ENCODE peak calls at places on chromosome 16, in nine cellular contexts. One of them, this sample, is unnamed.

GRCh38 chr16:82773018-82773417 is 146.2 kb downstream of the CDH13 start:
- DNase-seq in lower leg skin: no peak
- DNase-seq in RWPE1: no peak
- DNase-seq in fibroblast of lung: no peak
- DNase-seq in tibial nerve: no peak
- DNase-seq in endothelial cell: no peak
- DNase-seq in AG09309: no peak
- DNase-seq in transverse colon: no peak
- DNase-seq in fibroblast of pulmonary artery: no peak
- DNase-seq in this sample: no peak

GRCh38 chr16:75138233-75138632 is 10.1 kb upstream of the ZFP1 start:
- DNase-seq in lower leg skin: no peak
- DNase-seq in AG09309: no peak
- DNase-seq in RWPE1: no peak
- DNase-seq in fibroblast of pulmonary artery: no peak
- DNase-seq in transverse colon: no peak
- DNase-seq in endothelial cell: no peak
- DNase-seq in fibroblast of lung: no peak
- DNase-seq in tibial nerve: no peak
- DNase-seq in this sample: peak

GRCh38 chr16:55668337-55669281 is 12.8 kb downstream of the SLC6A2 start:
- DNase-seq in lower leg skin: no peak
- DNase-seq in endothelial cell: peak
- DNase-seq in AG09309: no peak
- DNase-seq in transverse colon: no peak
- DNase-seq in fibroblast of lung: no peak
- DNase-seq in tibial nerve: no peak
- DNase-seq in fibroblast of pulmonary artery: peak
- DNase-seq in RWPE1: peak
- DNase-seq in this sample: no peak

GRCh38 chr16:89506113-89506504 is 2.1 kb upstream of the SPG7 start:
- DNase-seq in AG09309: no peak
- DNase-seq in endothelial cell: no peak
- DNase-seq in tibial nerve: no peak
- DNase-seq in fibroblast of lung: peak
- DNase-seq in RWPE1: no peak
- DNase-seq in transverse colon: no peak
- DNase-seq in lower leg skin: no peak
- DNase-seq in fibroblast of pulmonary artery: peak
- DNase-seq in this sample: peak

GRCh38 chr16:69709456-69710084 is 16.8 kb downstream of the NQO1 start:
- DNase-seq in fibroblast of pulmonary artery: peak
- DNase-seq in RWPE1: peak
- DNase-seq in AG09309: no peak
- DNase-seq in fibroblast of lung: peak
- DNase-seq in tibial nerve: peak
- DNase-seq in transverse colon: no peak
- DNase-seq in lower leg skin: peak
- DNase-seq in endothelial cell: no peak
- DNase-seq in this sample: peak

GRCh38 chr16:88368994-88369393 is 13.8 kb upstream of the ZNF469 start:
- DNase-seq in fibroblast of pulmonary artery: no peak
- DNase-seq in lower leg skin: no peak
- DNase-seq in AG09309: no peak
- DNase-seq in tibial nerve: no peak
- DNase-seq in endothelial cell: no peak
- DNase-seq in fibroblast of lung: no peak
- DNase-seq in RWPE1: no peak
- DNase-seq in transverse colon: no peak
- DNase-seq in this sample: no peak

GRCh38 chr16:11004351-11004750 is 60.0 kb downstream of the CLEC16A start:
- DNase-seq in fibroblast of pulmonary artery: peak
- DNase-seq in lower leg skin: no peak
- DNase-seq in fibroblast of lung: no peak
- DNase-seq in RWPE1: no peak
- DNase-seq in AG09309: no peak
- DNase-seq in tibial nerve: no peak
- DNase-seq in transverse colon: no peak
- DNase-seq in endothelial cell: no peak
- DNase-seq in this sample: no peak

GRCh38 chr16:78628526-78628925 is 529.1 kb downstream of the WWOX start:
- DNase-seq in fibroblast of pulmonary artery: no peak
- DNase-seq in fibroblast of lung: peak
- DNase-seq in AG09309: no peak
- DNase-seq in endothelial cell: no peak
- DNase-seq in transverse colon: no peak
- DNase-seq in lower leg skin: no peak
- DNase-seq in tibial nerve: no peak
- DNase-seq in RWPE1: no peak
- DNase-seq in this sample: no peak

GRCh38 chr16:3007957-3008748 is 4.6 kb upstream of the CLDN9 start:
- DNase-seq in endothelial cell: no peak
- DNase-seq in lower leg skin: no peak
- DNase-seq in fibroblast of lung: no peak
- DNase-seq in fibroblast of pulmonary artery: no peak
- DNase-seq in AG09309: no peak
- DNase-seq in transverse colon: no peak
- DNase-seq in RWPE1: no peak
- DNase-seq in tibial nerve: no peak
- DNase-seq in this sample: peak

GRCh38 chr16:71250461-71251232 is 20.1 kb upstream of the HYDIN start:
- DNase-seq in AG09309: no peak
- DNase-seq in fibroblast of pulmonary artery: peak
- DNase-seq in transverse colon: no peak
- DNase-seq in fibroblast of lung: peak
- DNase-seq in endothelial cell: no peak
- DNase-seq in RWPE1: peak
- DNase-seq in tibial nerve: no peak
- DNase-seq in lower leg skin: no peak
- DNase-seq in this sample: no peak

GRCh38 chr16:34050787-34051320 is 591.4 kb downstream of the TP53TG3F start:
- DNase-seq in tibial nerve: no peak
- DNase-seq in fibroblast of pulmonary artery: no peak
- DNase-seq in AG09309: no peak
- DNase-seq in lower leg skin: no peak
- DNase-seq in RWPE1: no peak
- DNase-seq in fibroblast of lung: no peak
- DNase-seq in transverse colon: no peak
- DNase-seq in endothelial cell: no peak
- DNase-seq in this sample: no peak

GRCh38 chr16:47141773-47142468 is 1.8 kb downstream of the NETO2 start:
- DNase-seq in lower leg skin: peak
- DNase-seq in fibroblast of lung: peak
- DNase-seq in endothelial cell: peak
- DNase-seq in transverse colon: peak
- DNase-seq in RWPE1: peak
- DNase-seq in tibial nerve: peak
- DNase-seq in fibroblast of pulmonary artery: peak
- DNase-seq in AG09309: peak
- DNase-seq in this sample: peak

GRCh38 chr16:47142469-47143328 is 1.0 kb downstream of the NETO2 start:
- DNase-seq in RWPE1: peak
- DNase-seq in AG09309: no peak
- DNase-seq in fibroblast of lung: peak
- DNase-seq in transverse colon: peak
- DNase-seq in fibroblast of pulmonary artery: peak
- DNase-seq in tibial nerve: no peak
- DNase-seq in endothelial cell: no peak
- DNase-seq in lower leg skin: no peak
- DNase-seq in this sample: peak

GRCh38 chr16:47144559-47144877 is 773 bp upstream of the NETO2 start:
- DNase-seq in lower leg skin: no peak
- DNase-seq in transverse colon: no peak
- DNase-seq in tibial nerve: no peak
- DNase-seq in endothelial cell: no peak
- DNase-seq in fibroblast of pulmonary artery: no peak
- DNase-seq in fibroblast of lung: no peak
- DNase-seq in AG09309: no peak
- DNase-seq in RWPE1: no peak
- DNase-seq in this sample: no peak

GRCh38 chr16:47143677-47144558 is at the start of gene NETO2:
- DNase-seq in fibroblast of lung: peak
- DNase-seq in lower leg skin: no peak
- DNase-seq in endothelial cell: peak
- DNase-seq in AG09309: no peak
- DNase-seq in tibial nerve: no peak
- DNase-seq in fibroblast of pulmonary artery: peak
- DNase-seq in transverse colon: peak
- DNase-seq in RWPE1: peak
- DNase-seq in this sample: peak

DNA sequence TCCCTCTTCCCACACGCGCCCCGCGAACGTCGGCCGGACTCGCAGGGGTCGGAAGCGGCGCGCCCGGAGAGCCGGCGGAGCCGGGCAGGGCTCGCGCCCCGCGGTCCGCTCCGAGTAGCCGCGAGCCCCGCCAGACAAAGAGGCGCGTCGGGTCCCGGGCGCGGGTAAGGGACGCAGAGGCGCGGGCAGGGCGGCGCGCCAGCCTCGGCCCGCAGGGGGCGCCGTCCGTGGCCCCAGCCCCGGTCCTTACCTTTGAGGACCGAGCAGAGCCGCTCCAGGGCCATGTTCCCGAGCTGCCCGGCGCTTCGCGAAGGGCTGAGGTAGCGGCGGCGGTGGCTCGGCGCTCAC is 442 bp downstream of the NETO2 start:
- DNase-seq in tibial nerve: no peak
- DNase-seq in transverse colon: peak
- DNase-seq in fibroblast of pulmonary artery: peak
- DNase-seq in fibroblast of lung: peak
- DNase-seq in endothelial cell: peak
- DNase-seq in AG09309: no peak
- DNase-seq in lower leg skin: no peak
- DNase-seq in RWPE1: peak
- DNase-seq in this sample: peak
- TF ChIP-seq CTCF in tibial nerve: peak
- TF ChIP-seq CTCF in transverse colon: peak
- TF ChIP-seq CTCF in fibroblast of pulmonary artery: peak
- TF ChIP-seq CTCF in fibroblast of lung: peak
- TF ChIP-seq CTCF in endothelial cell: peak
- TF ChIP-seq CTCF in AG09309: peak
- TF ChIP-seq CTCF in lower leg skin: no peak
- TF ChIP-seq CTCF in RWPE1: peak
- TF ChIP-seq CTCF in this sample: peak

DNA sequence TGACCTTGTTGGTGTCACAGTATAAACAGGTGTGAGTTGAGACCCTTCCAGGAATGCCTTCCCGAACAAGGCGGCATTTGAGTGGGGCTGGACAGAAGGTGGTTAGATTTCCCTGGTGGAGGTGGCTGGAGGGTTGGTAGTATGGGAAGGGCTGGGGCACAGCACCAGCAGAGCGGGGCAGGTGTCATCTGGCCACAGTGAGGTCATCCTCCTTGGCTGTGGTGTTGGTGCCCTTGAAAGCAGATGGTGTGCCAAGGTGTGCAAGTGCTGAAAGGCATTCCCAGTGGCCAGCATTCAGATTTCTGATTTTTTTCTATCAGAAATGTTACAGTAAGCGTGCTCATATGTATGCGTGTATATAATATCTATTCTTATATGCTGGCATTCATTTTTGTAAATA is 126.6 kb downstream of the LAT start:
- DNase-seq in AG09309: no peak
- DNase-seq in fibroblast of pulmonary artery: no peak
- DNase-seq in RWPE1: no peak
- DNase-seq in transverse colon: no peak
- DNase-seq in fibroblast of lung: no peak
- DNase-seq in endothelial cell: no peak
- DNase-seq in lower leg skin: no peak
- DNase-seq in tibial nerve: no peak
- DNase-seq in this sample: no peak
- TF ChIP-seq CTCF in AG09309: no peak
- TF ChIP-seq CTCF in fibroblast of pulmonary artery: no peak
- TF ChIP-seq CTCF in RWPE1: no peak
- TF ChIP-seq CTCF in transverse colon: no peak
- TF ChIP-seq CTCF in fibroblast of lung: no peak
- TF ChIP-seq CTCF in endothelial cell: no peak
- TF ChIP-seq CTCF in lower leg skin: no peak
- TF ChIP-seq CTCF in tibial nerve: no peak
- TF ChIP-seq CTCF in this sample: no peak

DNA sequence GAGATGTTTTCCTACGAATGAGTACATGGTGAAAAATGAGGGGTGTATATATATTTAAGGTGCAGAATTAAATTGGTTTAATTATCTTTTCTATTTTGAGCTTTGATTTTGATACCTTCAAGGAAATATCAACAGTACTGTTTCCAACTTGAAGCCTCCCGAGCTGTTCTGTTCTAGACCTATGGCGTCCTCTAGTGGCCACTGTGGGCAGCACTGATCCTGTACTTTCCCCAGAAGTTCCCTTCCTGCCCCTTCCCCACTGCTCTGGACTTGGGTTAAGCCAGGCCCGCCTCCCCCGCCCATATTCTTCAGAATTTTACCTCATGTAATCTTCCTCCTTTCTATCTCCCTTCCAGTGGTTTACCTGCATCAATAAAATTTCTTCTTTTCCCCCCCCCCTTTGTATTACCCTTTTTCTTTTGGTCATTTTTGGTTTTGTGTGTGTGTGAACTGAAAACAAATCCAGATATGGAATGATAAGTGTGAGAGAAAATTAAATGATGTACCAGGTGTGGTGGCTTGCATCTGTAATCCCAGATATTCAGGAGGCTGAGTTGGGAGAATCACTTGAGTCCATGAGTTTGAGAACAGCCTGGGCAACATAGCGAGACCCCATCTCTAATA is 1643.5 kb downstream of the TP53TG3F start:
- DNase-seq in tibial nerve: no peak
- DNase-seq in fibroblast of lung: no peak
- DNase-seq in lower leg skin: no peak
- DNase-seq in endothelial cell: no peak
- DNase-seq in transverse colon: no peak
- DNase-seq in fibroblast of pulmonary artery: no peak
- DNase-seq in RWPE1: no peak
- DNase-seq in AG09309: no peak
- DNase-seq in this sample: no peak
- TF ChIP-seq CTCF in tibial nerve: no peak
- TF ChIP-seq CTCF in fibroblast of lung: no peak
- TF ChIP-seq CTCF in lower leg skin: no peak
- TF ChIP-seq CTCF in endothelial cell: no peak
- TF ChIP-seq CTCF in transverse colon: no peak
- TF ChIP-seq CTCF in fibroblast of pulmonary artery: no peak
- TF ChIP-seq CTCF in RWPE1: no peak
- TF ChIP-seq CTCF in AG09309: peak
- TF ChIP-seq CTCF in this sample: no peak

DNA sequence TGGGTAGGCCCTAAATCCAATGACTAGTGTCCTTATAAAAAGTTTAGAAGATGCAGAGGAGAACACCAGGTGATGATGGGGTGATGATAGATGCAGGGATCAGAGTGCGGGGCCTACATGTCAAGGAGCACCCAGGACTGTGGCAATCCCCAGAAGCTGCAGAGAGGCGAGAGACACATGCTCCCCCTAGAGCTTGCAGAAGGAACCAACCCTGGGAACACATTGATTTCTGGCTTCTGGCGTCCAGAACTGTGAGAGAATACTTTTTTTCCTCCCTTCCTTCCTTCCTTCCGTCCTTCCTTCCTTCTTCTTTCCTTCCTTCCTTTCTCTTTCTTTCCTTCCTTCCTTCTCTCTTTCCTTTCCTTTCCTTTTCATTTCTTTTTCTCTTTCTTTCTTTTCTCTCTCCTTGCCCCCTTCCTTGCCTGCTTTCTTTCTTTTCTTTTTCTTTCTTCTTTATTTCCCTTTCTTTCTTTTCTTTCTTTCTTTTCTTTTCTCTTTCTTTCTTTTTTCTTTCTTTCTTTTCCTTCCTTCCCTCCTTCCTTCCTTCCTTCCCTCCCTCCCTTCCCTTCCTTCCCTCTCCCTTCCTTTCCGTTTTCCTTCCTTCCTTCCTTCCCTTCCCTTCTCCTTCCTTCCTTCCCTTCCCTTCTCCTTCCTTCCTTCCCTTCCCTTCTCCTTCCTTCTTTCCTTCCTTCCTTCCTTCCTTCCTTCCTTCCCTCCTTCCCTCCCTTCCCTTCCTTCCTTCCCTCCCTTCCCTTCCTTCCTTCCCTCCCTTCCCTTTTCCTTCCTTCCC is 134.3 kb downstream of the HAPSTR1 start:
- DNase-seq in tibial nerve: no peak
- DNase-seq in AG09309: no peak
- DNase-seq in fibroblast of lung: no peak
- DNase-seq in transverse colon: no peak
- DNase-seq in RWPE1: no peak
- DNase-seq in fibroblast of pulmonary artery: peak
- DNase-seq in lower leg skin: no peak
- DNase-seq in endothelial cell: no peak
- DNase-seq in this sample: no peak
- TF ChIP-seq CTCF in tibial nerve: no peak
- TF ChIP-seq CTCF in AG09309: peak
- TF ChIP-seq CTCF in fibroblast of lung: peak
- TF ChIP-seq CTCF in transverse colon: peak
- TF ChIP-seq CTCF in RWPE1: peak
- TF ChIP-seq CTCF in fibroblast of pulmonary artery: peak
- TF ChIP-seq CTCF in lower leg skin: no peak
- TF ChIP-seq CTCF in endothelial cell: no peak
- TF ChIP-seq CTCF in this sample: no peak